ENCODE peak calls at places on chromosomes 4 and X, in four cellular contexts. One of them, this sample, is unnamed.

GRCh38 chrX:31245714-31246113 is 173.9 kb upstream of the FTHL17 start:
- DNase-seq in colonic mucosa: no peak
- DNase-seq in pancreas: no peak
- DNase-seq in fibroblast of lung: no peak
- DNase-seq in this sample: no peak

GRCh38 chrX:39818071-39818470 is 279.7 kb downstream of the BCOR start:
- DNase-seq in pancreas: no peak
- DNase-seq in colonic mucosa: no peak
- DNase-seq in fibroblast of lung: no peak
- DNase-seq in this sample: no peak

GRCh38 chrX:1679238-1679637 is 64.4 kb downstream of the ASMT start:
- DNase-seq in colonic mucosa: no peak
- DNase-seq in fibroblast of lung: no peak
- DNase-seq in pancreas: peak; percentile 5
- DNase-seq in this sample: no peak

GRCh38 chrX:154526901-154527675 is 11.1 kb upstream of the FAM3A start:
- DNase-seq in colonic mucosa: peak; percentile 87
- DNase-seq in fibroblast of lung: peak; percentile 80
- DNase-seq in pancreas: peak; percentile 79
- DNase-seq in this sample: peak; percentile 37

GRCh38 chr4:113049421-113050355 is at the start of gene ANK2:
- DNase-seq in pancreas: no peak
- DNase-seq in fibroblast of lung: peak; percentile 15
- DNase-seq in colonic mucosa: no peak
- DNase-seq in this sample: no peak

GRCh38 chr4:5804656-5805055 is 88.2 kb downstream of the CRMP1 start:
- DNase-seq in pancreas: no peak
- DNase-seq in fibroblast of lung: no peak
- DNase-seq in colonic mucosa: no peak
- DNase-seq in this sample: no peak

GRCh38 chr4:157739237-157739636 is 433.6 kb downstream of the GASK1B start:
- DNase-seq in pancreas: no peak
- DNase-seq in colonic mucosa: no peak
- DNase-seq in fibroblast of lung: no peak
- DNase-seq in this sample: no peak

GRCh38 chr4:89422441-89422950 is 114.9 kb upstream of the GPRIN3 start:
- DNase-seq in colonic mucosa: no peak
- DNase-seq in fibroblast of lung: no peak
- DNase-seq in pancreas: no peak
- DNase-seq in this sample: no peak

GRCh38 chrX:78123190-78123589 is 16.3 kb downstream of the TAF9B start:
- DNase-seq in fibroblast of lung: no peak
- DNase-seq in pancreas: no peak
- DNase-seq in colonic mucosa: no peak
- DNase-seq in this sample: no peak

GRCh38 chr4:90069151-90069550 is 58.0 kb upstream of the CCSER1 start:
- DNase-seq in pancreas: no peak
- DNase-seq in colonic mucosa: no peak
- DNase-seq in fibroblast of lung: no peak
- DNase-seq in this sample: no peak

GRCh38 chrX:153766098-153766817 is 2.2 kb downstream of the PLXNB3 start:
- DNase-seq in pancreas: peak; percentile 58
- DNase-seq in fibroblast of lung: peak; percentile 67
- DNase-seq in colonic mucosa: no peak
- DNase-seq in this sample: no peak

GRCh38 chrX:17046478-17047097 is 100.1 kb downstream of the REPS2 start:
- DNase-seq in pancreas: no peak
- DNase-seq in fibroblast of lung: peak; percentile 84
- DNase-seq in colonic mucosa: peak; percentile 73
- DNase-seq in this sample: no peak

GRCh38 chr4:88107406-88108107 is 50.9 kb downstream of the ABCG2 start:
- DNase-seq in pancreas: no peak
- DNase-seq in fibroblast of lung: peak; percentile 43
- DNase-seq in colonic mucosa: peak; percentile 40
- DNase-seq in this sample: no peak

GRCh38 chrX:5976332-5976731 is 252.3 kb downstream of the NLGN4X start:
- DNase-seq in fibroblast of lung: no peak
- DNase-seq in pancreas: no peak
- DNase-seq in colonic mucosa: no peak
- DNase-seq in this sample: no peak

GRCh38 chr4:60187428-60187827 is 1012.7 kb upstream of the ADGRL3 start:
- DNase-seq in fibroblast of lung: no peak
- DNase-seq in pancreas: no peak
- DNase-seq in colonic mucosa: no peak
- DNase-seq in this sample: no peak

GRCh38 chr4:173807347-173807746 is 277.3 kb upstream of the HAND2 start:
- DNase-seq in pancreas: no peak
- DNase-seq in fibroblast of lung: peak; percentile 62
- DNase-seq in colonic mucosa: peak; percentile 26
- DNase-seq in this sample: no peak

GRCh38 chr4:185011408-185011807 is 6.9 kb upstream of the HELT start:
- DNase-seq in fibroblast of lung: no peak
- DNase-seq in colonic mucosa: no peak
- DNase-seq in pancreas: no peak
- DNase-seq in this sample: no peak

GRCh38 chr4:8052160-8052691 is 106.4 kb downstream of the ABLIM2 start:
- DNase-seq in colonic mucosa: no peak
- DNase-seq in fibroblast of lung: no peak
- DNase-seq in pancreas: no peak
- DNase-seq in this sample: no peak

GRCh38 chr4:23789765-23790164 is 100.1 kb downstream of the PPARGC1A start:
- DNase-seq in colonic mucosa: no peak
- DNase-seq in pancreas: no peak
- DNase-seq in fibroblast of lung: peak; percentile 90
- DNase-seq in this sample: no peak

GRCh38 chrX:17591741-17592110 is 145.6 kb upstream of the SCML1 start:
- DNase-seq in pancreas: no peak
- DNase-seq in fibroblast of lung: peak; percentile 90
- DNase-seq in colonic mucosa: no peak
- DNase-seq in this sample: no peak

GRCh38 chrX:8273451-8273894 is 102.4 kb upstream of the VCX2 start:
- DNase-seq in colonic mucosa: no peak
- DNase-seq in pancreas: no peak
- DNase-seq in fibroblast of lung: no peak
- DNase-seq in this sample: no peak

GRCh38 chr4:36218121-36218520 is 26.2 kb downstream of the ARAP2 start:
- DNase-seq in pancreas: no peak
- DNase-seq in fibroblast of lung: no peak
- DNase-seq in colonic mucosa: no peak
- DNase-seq in this sample: no peak

GRCh38 chrX:66012094-66012534 is 27.8 kb downstream of the VSIG4 start:
- DNase-seq in colonic mucosa: no peak
- DNase-seq in pancreas: no peak
- DNase-seq in fibroblast of lung: no peak
- DNase-seq in this sample: no peak

GRCh38 chr4:137203601-137204000 is 328.7 kb downstream of the PCDH18 start:
- DNase-seq in colonic mucosa: no peak
- DNase-seq in pancreas: no peak
- DNase-seq in fibroblast of lung: peak; percentile 74
- DNase-seq in this sample: no peak

GRCh38 chr4:184265566-184266351 is 48.1 kb upstream of the ENPP6 start:
- DNase-seq in colonic mucosa: no peak
- DNase-seq in fibroblast of lung: peak; percentile 9
- DNase-seq in pancreas: no peak
- DNase-seq in this sample: no peak

GRCh38 chrX:39633293-39633692 is 464.5 kb downstream of the BCOR start:
- DNase-seq in colonic mucosa: no peak
- DNase-seq in pancreas: no peak
- DNase-seq in fibroblast of lung: peak; percentile 2
- DNase-seq in this sample: no peak

GRCh38 chr4:108881190-108881589 is 118.3 kb upstream of the ETNPPL start:
- DNase-seq in fibroblast of lung: peak; percentile 44
- DNase-seq in colonic mucosa: no peak
- DNase-seq in pancreas: no peak
- DNase-seq in this sample: no peak

GRCh38 chrX:20265221-20265725 is 1.4 kb downstream of the RPS6KA3 start:
- DNase-seq in pancreas: peak; percentile 69
- DNase-seq in colonic mucosa: peak; percentile 58
- DNase-seq in fibroblast of lung: peak; percentile 71
- DNase-seq in this sample: peak; percentile 75

GRCh38 chrX:9465380-9466114 is 689 bp downstream of the TBL1X start:
- DNase-seq in pancreas: peak; percentile 70
- DNase-seq in fibroblast of lung: no peak
- DNase-seq in colonic mucosa: peak; percentile 32
- DNase-seq in this sample: no peak

GRCh38 chr4:151692443-151692782 is 68.4 kb downstream of the GATB start:
- DNase-seq in fibroblast of lung: no peak
- DNase-seq in pancreas: no peak
- DNase-seq in colonic mucosa: no peak
- DNase-seq in this sample: no peak

GRCh38 chrX:110042521-110042920 is 39.6 kb downstream of the TMEM164 start:
- DNase-seq in colonic mucosa: no peak
- DNase-seq in fibroblast of lung: peak; percentile 58
- DNase-seq in pancreas: no peak
- DNase-seq in this sample: no peak

GRCh38 chr4:81566076-81566663 is 94.5 kb upstream of the RASGEF1B start:
- DNase-seq in pancreas: no peak
- DNase-seq in fibroblast of lung: peak; percentile 48
- DNase-seq in colonic mucosa: no peak
- DNase-seq in this sample: no peak

GRCh38 chr4:154626793-154627484 is 14.5 kb upstream of the FGG start:
- DNase-seq in fibroblast of lung: peak; percentile 43
- DNase-seq in pancreas: peak; percentile 82
- DNase-seq in colonic mucosa: peak; percentile 26
- DNase-seq in this sample: peak; percentile 48

GRCh38 chr4:85722806-85723205 is 247.9 kb downstream of the ARHGAP24 start:
- DNase-seq in fibroblast of lung: no peak
- DNase-seq in colonic mucosa: no peak
- DNase-seq in pancreas: no peak
- DNase-seq in this sample: no peak

GRCh38 chr4:85722401-85722800 is 247.5 kb downstream of the ARHGAP24 start:
- DNase-seq in pancreas: no peak
- DNase-seq in colonic mucosa: no peak
- DNase-seq in fibroblast of lung: no peak
- DNase-seq in this sample: no peak

GRCh38 chr4:85725727-85726170 is 250.8 kb downstream of the ARHGAP24 start:
- DNase-seq in pancreas: no peak
- DNase-seq in colonic mucosa: no peak
- DNase-seq in fibroblast of lung: peak; percentile 21
- DNase-seq in this sample: no peak

GRCh38 chr4:85726555-85726954 is 251.6 kb downstream of the ARHGAP24 start:
- DNase-seq in pancreas: no peak
- DNase-seq in colonic mucosa: no peak
- DNase-seq in fibroblast of lung: no peak
- DNase-seq in this sample: no peak

GRCh38 chr4:85724801-85725548 is 250.0 kb downstream of the ARHGAP24 start:
- DNase-seq in fibroblast of lung: peak; percentile 64
- DNase-seq in colonic mucosa: no peak
- DNase-seq in pancreas: no peak
- DNase-seq in this sample: no peak
- H3K4me1 ChIP-seq in fibroblast of lung: no peaks in the 10 kb centered on the region
- H3K4me1 ChIP-seq in colonic mucosa: no peaks in the 10 kb centered on the region
- H3K4me1 ChIP-seq in pancreas: peaks cover 32% of the 10 kb centered on the region
- H3K4me1 ChIP-seq in this sample: no peaks in the 10 kb centered on the region

DNA sequence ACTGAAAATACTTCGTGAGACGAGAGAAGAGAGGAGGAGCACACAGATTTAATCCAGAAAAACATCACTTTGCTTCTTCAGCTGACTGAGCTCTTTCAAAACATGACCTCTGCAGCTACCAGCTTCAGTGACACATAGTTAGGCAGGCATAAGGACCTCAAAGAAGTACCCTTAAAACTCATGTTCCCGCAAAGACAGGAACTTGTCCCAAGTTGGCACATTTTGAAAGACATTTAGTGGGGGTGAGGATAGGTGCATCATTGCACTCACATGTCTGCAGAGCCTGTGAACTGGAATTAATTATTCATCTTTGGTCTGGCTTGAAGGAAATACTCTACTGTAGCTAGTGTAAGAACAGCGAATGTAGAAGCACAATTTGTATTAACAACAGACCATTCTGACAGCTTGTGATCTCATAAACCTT is 221.8 kb downstream of the MGST2 start:
- DNase-seq in fibroblast of lung: peak; percentile 49
- DNase-seq in pancreas: no peak
- DNase-seq in colonic mucosa: no peak
- DNase-seq in this sample: no peak
- H3K27ac ChIP-seq in fibroblast of lung: peak overlapping the region; percentile 3
- H3K27ac ChIP-seq in pancreas: peak overlapping the region; percentile 3
- H3K27ac ChIP-seq in colonic mucosa: no peak overlapping the region
- H3K27ac ChIP-seq in this sample: no peak overlapping the region

GRCh38 chr4:175106301-175106700 is 188.1 kb downstream of the ADAM29 start:
- DNase-seq in colonic mucosa: no peak
- DNase-seq in pancreas: no peak
- DNase-seq in fibroblast of lung: no peak
- DNase-seq in this sample: no peak

DNA sequence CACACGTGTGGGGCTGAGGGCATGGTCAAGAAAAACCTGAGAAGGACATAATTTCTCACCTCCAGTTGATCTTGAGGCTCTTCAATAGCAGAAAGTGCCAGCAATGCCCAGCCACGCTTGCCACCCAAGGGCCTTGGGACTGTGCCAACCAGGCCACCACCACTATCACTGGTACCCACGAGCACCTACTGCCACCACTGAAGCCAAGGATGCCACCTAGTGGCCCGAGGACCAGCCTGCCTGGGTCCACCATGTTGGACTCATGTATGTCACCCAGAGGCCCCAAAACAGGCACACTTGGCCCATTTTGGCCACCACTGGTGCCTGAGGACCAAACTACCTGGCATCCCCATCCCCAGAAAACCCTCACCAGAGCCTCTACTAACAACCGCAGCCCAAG is 191.8 kb downstream of the ADAM29 start:
- DNase-seq in fibroblast of lung: no peak
- DNase-seq in colonic mucosa: no peak
- DNase-seq in pancreas: no peak
- DNase-seq in this sample: no peak
- H3K9me3 ChIP-seq in fibroblast of lung: no peaks in the 10 kb centered on the region
- H3K9me3 ChIP-seq in colonic mucosa: peaks cover 4% of the 10 kb centered on the region
- H3K9me3 ChIP-seq in pancreas: peaks cover 2% of the 10 kb centered on the region
- H3K9me3 ChIP-seq in this sample: peaks cover 6% of the 10 kb centered on the region

GRCh38 chr4:72318771-72319170 is 250.2 kb downstream of the ADAMTS3 start:
- DNase-seq in fibroblast of lung: no peak
- DNase-seq in colonic mucosa: no peak
- DNase-seq in pancreas: no peak
- DNase-seq in this sample: no peak

GRCh38 chr4:72311291-72311690 is 257.7 kb downstream of the ADAMTS3 start:
- DNase-seq in fibroblast of lung: no peak
- DNase-seq in colonic mucosa: no peak
- DNase-seq in pancreas: no peak
- DNase-seq in this sample: no peak

GRCh38 chr4:72312032-72312650 is 256.9 kb downstream of the ADAMTS3 start:
- DNase-seq in pancreas: no peak
- DNase-seq in colonic mucosa: peak; percentile 32
- DNase-seq in fibroblast of lung: peak; percentile 90
- DNase-seq in this sample: no peak

GRCh38 chr4:72313121-72313520 is 255.9 kb downstream of the ADAMTS3 start:
- DNase-seq in fibroblast of lung: no peak
- DNase-seq in colonic mucosa: no peak
- DNase-seq in pancreas: no peak
- DNase-seq in this sample: no peak

DNA sequence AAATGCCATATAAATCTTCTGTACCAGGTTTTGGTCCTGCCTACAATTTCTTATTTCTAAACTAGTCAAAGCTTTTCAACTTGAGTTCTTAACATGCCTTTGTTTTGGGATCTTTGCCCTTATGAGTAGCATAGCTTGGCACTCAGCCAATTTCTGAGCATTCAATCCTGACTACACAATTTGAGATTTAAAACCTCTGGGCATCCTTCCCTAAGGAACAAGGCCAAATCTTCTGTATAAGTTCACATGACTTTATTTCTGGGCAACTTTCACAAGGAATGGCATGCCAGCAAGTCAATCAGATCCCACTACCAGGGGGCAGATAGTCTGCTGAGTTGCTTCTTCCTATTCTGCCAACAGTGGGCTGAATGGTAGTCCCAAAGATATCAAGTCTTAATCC is 254.2 kb downstream of the ADAMTS3 start:
- DNase-seq in colonic mucosa: peak; percentile 22
- DNase-seq in pancreas: no peak
- DNase-seq in fibroblast of lung: peak; percentile 94
- DNase-seq in this sample: no peak
- H3K4me1 ChIP-seq in colonic mucosa: no peaks in the 10 kb centered on the region
- H3K4me1 ChIP-seq in pancreas: no peaks in the 10 kb centered on the region
- H3K4me1 ChIP-seq in fibroblast of lung: peaks cover 2% of the 10 kb centered on the region
- H3K4me1 ChIP-seq in this sample: no peaks in the 10 kb centered on the region